ENCODE peak calls at places on chromosomes 12 and 14, in nine cellular contexts. One of them, this sample, is unnamed.

GRCh38 chr12:124852329-124852831 is 11.3 kb downstream of the SCARB1 start:
- DNase-seq in stomach: no peak
- DNase-seq in hepatocyte: peak; percentile 72
- DNase-seq in heart right ventricle: peak; percentile 62
- DNase-seq in Karpas-422: no peak
- DNase-seq in CD8-positive, alpha-beta memory T cell: no peak
- DNase-seq in iPS DF 6.9: no peak
- DNase-seq in GM12878: no peak
- DNase-seq in IMR-90: no peak
- DNase-seq in this sample: no peak

GRCh38 chr12:53048033-53048779 is 1.7 kb upstream of the TNS2 start:
- DNase-seq in iPS DF 6.9: no peak
- DNase-seq in IMR-90: no peak
- DNase-seq in CD8-positive, alpha-beta memory T cell: no peak
- DNase-seq in Karpas-422: no peak
- DNase-seq in hepatocyte: peak; percentile 55
- DNase-seq in heart right ventricle: peak; percentile 80
- DNase-seq in stomach: peak; percentile 76
- DNase-seq in GM12878: no peak
- DNase-seq in this sample: no peak

GRCh38 chr12:112116232-112117060 is 7.9 kb upstream of the NAA25 start:
- DNase-seq in hepatocyte: peak; percentile 86
- DNase-seq in stomach: peak; percentile 69
- DNase-seq in CD8-positive, alpha-beta memory T cell: no peak
- DNase-seq in IMR-90: peak; percentile 61
- DNase-seq in heart right ventricle: peak; percentile 73
- DNase-seq in iPS DF 6.9: no peak
- DNase-seq in Karpas-422: peak; percentile 67
- DNase-seq in GM12878: no peak
- DNase-seq in this sample: no peak

GRCh38 chr12:47896022-47896421 is 8.8 kb downstream of the VDR start:
- DNase-seq in stomach: no peak
- DNase-seq in heart right ventricle: no peak
- DNase-seq in IMR-90: no peak
- DNase-seq in GM12878: no peak
- DNase-seq in CD8-positive, alpha-beta memory T cell: no peak
- DNase-seq in Karpas-422: no peak
- DNase-seq in hepatocyte: no peak
- DNase-seq in iPS DF 6.9: no peak
- DNase-seq in this sample: no peak

GRCh38 chr12:27965411-27965810 is 7.1 kb downstream of the PTHLH start:
- DNase-seq in CD8-positive, alpha-beta memory T cell: no peak
- DNase-seq in IMR-90: peak; percentile 63
- DNase-seq in Karpas-422: no peak
- DNase-seq in heart right ventricle: no peak
- DNase-seq in hepatocyte: no peak
- DNase-seq in GM12878: no peak
- DNase-seq in iPS DF 6.9: no peak
- DNase-seq in stomach: no peak
- DNase-seq in this sample: no peak

GRCh38 chr12:131799828-131800593 is 28.2 kb upstream of the MMP17 start:
- DNase-seq in hepatocyte: no peak
- DNase-seq in GM12878: no peak
- DNase-seq in iPS DF 6.9: no peak
- DNase-seq in heart right ventricle: no peak
- DNase-seq in CD8-positive, alpha-beta memory T cell: no peak
- DNase-seq in Karpas-422: no peak
- DNase-seq in IMR-90: no peak
- DNase-seq in stomach: no peak
- DNase-seq in this sample: no peak

GRCh38 chr14:39946796-39947195 is 514.6 kb upstream of the FBXO33 start:
- DNase-seq in IMR-90: no peak
- DNase-seq in CD8-positive, alpha-beta memory T cell: no peak
- DNase-seq in Karpas-422: peak; percentile 24
- DNase-seq in stomach: no peak
- DNase-seq in hepatocyte: peak; percentile 13
- DNase-seq in GM12878: no peak
- DNase-seq in iPS DF 6.9: no peak
- DNase-seq in heart right ventricle: no peak
- DNase-seq in this sample: no peak

GRCh38 chr14:92734618-92735017 is 13.8 kb downstream of the LGMN start:
- DNase-seq in iPS DF 6.9: no peak
- DNase-seq in GM12878: no peak
- DNase-seq in stomach: no peak
- DNase-seq in CD8-positive, alpha-beta memory T cell: no peak
- DNase-seq in Karpas-422: no peak
- DNase-seq in hepatocyte: no peak
- DNase-seq in IMR-90: no peak
- DNase-seq in heart right ventricle: no peak
- DNase-seq in this sample: no peak

GRCh38 chr12:10540776-10541205 is 35.1 kb downstream of the EIF2S3B start:
- DNase-seq in heart right ventricle: no peak
- DNase-seq in Karpas-422: no peak
- DNase-seq in CD8-positive, alpha-beta memory T cell: peak; percentile 27
- DNase-seq in iPS DF 6.9: no peak
- DNase-seq in hepatocyte: no peak
- DNase-seq in stomach: no peak
- DNase-seq in IMR-90: no peak
- DNase-seq in GM12878: peak; percentile 79
- DNase-seq in this sample: no peak

GRCh38 chr12:15629108-15629507 is 160.1 kb downstream of the EPS8 start:
- DNase-seq in stomach: peak; percentile 28
- DNase-seq in CD8-positive, alpha-beta memory T cell: no peak
- DNase-seq in IMR-90: peak; percentile 98
- DNase-seq in heart right ventricle: peak; percentile 14
- DNase-seq in iPS DF 6.9: no peak
- DNase-seq in Karpas-422: peak; percentile 49
- DNase-seq in GM12878: peak; percentile 46
- DNase-seq in hepatocyte: peak; percentile 74
- DNase-seq in this sample: no peak

GRCh38 chr12:98295681-98296080 is 219.7 kb upstream of the TMPO start:
- DNase-seq in IMR-90: no peak
- DNase-seq in iPS DF 6.9: no peak
- DNase-seq in CD8-positive, alpha-beta memory T cell: no peak
- DNase-seq in hepatocyte: no peak
- DNase-seq in Karpas-422: no peak
- DNase-seq in stomach: no peak
- DNase-seq in GM12878: no peak
- DNase-seq in heart right ventricle: no peak
- DNase-seq in this sample: no peak

GRCh38 chr12:111519937-111520336 is 79.2 kb downstream of the ATXN2 start:
- DNase-seq in heart right ventricle: no peak
- DNase-seq in Karpas-422: no peak
- DNase-seq in CD8-positive, alpha-beta memory T cell: no peak
- DNase-seq in hepatocyte: no peak
- DNase-seq in GM12878: no peak
- DNase-seq in stomach: no peak
- DNase-seq in IMR-90: no peak
- DNase-seq in iPS DF 6.9: no peak
- DNase-seq in this sample: no peak

GRCh38 chr14:68564826-68565760 is 227.8 kb downstream of the ZFP36L1 start:
- DNase-seq in IMR-90: no peak
- DNase-seq in hepatocyte: no peak
- DNase-seq in Karpas-422: no peak
- DNase-seq in CD8-positive, alpha-beta memory T cell: no peak
- DNase-seq in iPS DF 6.9: no peak
- DNase-seq in heart right ventricle: no peak
- DNase-seq in stomach: no peak
- DNase-seq in GM12878: no peak
- DNase-seq in this sample: no peak

GRCh38 chr12:6370994-6371754 is 4.2 kb downstream of the SCNN1A start:
- DNase-seq in heart right ventricle: no peak
- DNase-seq in Karpas-422: no peak
- DNase-seq in CD8-positive, alpha-beta memory T cell: no peak
- DNase-seq in stomach: peak; percentile 66
- DNase-seq in IMR-90: peak; percentile 72
- DNase-seq in iPS DF 6.9: peak; percentile 82
- DNase-seq in hepatocyte: peak; percentile 91
- DNase-seq in GM12878: peak; percentile 34
- DNase-seq in this sample: no peak

GRCh38 chr14:74562515-74563232 is 49.4 kb downstream of the LTBP2 start:
- DNase-seq in iPS DF 6.9: no peak
- DNase-seq in heart right ventricle: no peak
- DNase-seq in stomach: no peak
- DNase-seq in IMR-90: peak; percentile 36
- DNase-seq in GM12878: no peak
- DNase-seq in Karpas-422: no peak
- DNase-seq in CD8-positive, alpha-beta memory T cell: no peak
- DNase-seq in hepatocyte: no peak
- DNase-seq in this sample: no peak

GRCh38 chr12:132292328-132293319 is 36.8 kb downstream of the GALNT9 start:
- DNase-seq in iPS DF 6.9: no peak
- DNase-seq in GM12878: no peak
- DNase-seq in IMR-90: no peak
- DNase-seq in heart right ventricle: peak; percentile 3
- DNase-seq in Karpas-422: no peak
- DNase-seq in hepatocyte: no peak
- DNase-seq in CD8-positive, alpha-beta memory T cell: no peak
- DNase-seq in stomach: no peak
- DNase-seq in this sample: no peak

GRCh38 chr14:20631023-20631820 is 10.3 kb downstream of the OR6S1 start:
- DNase-seq in CD8-positive, alpha-beta memory T cell: peak; percentile 60
- DNase-seq in IMR-90: peak; percentile 70
- DNase-seq in heart right ventricle: no peak
- DNase-seq in GM12878: no peak
- DNase-seq in Karpas-422: peak; percentile 85
- DNase-seq in iPS DF 6.9: no peak
- DNase-seq in hepatocyte: peak; percentile 72
- DNase-seq in stomach: peak; percentile 39
- DNase-seq in this sample: peak; percentile 41

GRCh38 chr12:188910-189621 is 24.9 kb downstream of the SLC6A12 start:
- DNase-seq in hepatocyte: peak; percentile 91
- DNase-seq in stomach: peak; percentile 57
- DNase-seq in GM12878: no peak
- DNase-seq in iPS DF 6.9: no peak
- DNase-seq in Karpas-422: no peak
- DNase-seq in heart right ventricle: peak; percentile 67
- DNase-seq in IMR-90: peak; percentile 45
- DNase-seq in CD8-positive, alpha-beta memory T cell: peak; percentile 4
- DNase-seq in this sample: no peak

GRCh38 chr12:94663077-94663476 is 12.7 kb upstream of the TMCC3 start:
- DNase-seq in hepatocyte: no peak
- DNase-seq in CD8-positive, alpha-beta memory T cell: no peak
- DNase-seq in GM12878: no peak
- DNase-seq in Karpas-422: no peak
- DNase-seq in heart right ventricle: no peak
- DNase-seq in IMR-90: no peak
- DNase-seq in stomach: no peak
- DNase-seq in iPS DF 6.9: no peak
- DNase-seq in this sample: no peak
- H3K27ac ChIP-seq in hepatocyte: no peak overlapping the region
- H3K27ac ChIP-seq in CD8-positive, alpha-beta memory T cell: no peak overlapping the region
- H3K27ac ChIP-seq in GM12878: no peak overlapping the region
- H3K27ac ChIP-seq in Karpas-422: no peak overlapping the region
- H3K27ac ChIP-seq in heart right ventricle: no peak overlapping the region
- H3K27ac ChIP-seq in IMR-90: no peak overlapping the region
- H3K27ac ChIP-seq in stomach: no peak overlapping the region
- H3K27ac ChIP-seq in iPS DF 6.9: no peak overlapping the region
- H3K27ac ChIP-seq in this sample: no peak overlapping the region

GRCh38 chr14:103007555-103007954 is 49.8 kb downstream of the CDC42BPB start:
- DNase-seq in Karpas-422: no peak
- DNase-seq in IMR-90: no peak
- DNase-seq in GM12878: no peak
- DNase-seq in stomach: no peak
- DNase-seq in CD8-positive, alpha-beta memory T cell: no peak
- DNase-seq in hepatocyte: no peak
- DNase-seq in heart right ventricle: peak; percentile 48
- DNase-seq in iPS DF 6.9: no peak
- DNase-seq in this sample: no peak
- H3K27ac ChIP-seq in Karpas-422: no peak overlapping the region
- H3K27ac ChIP-seq in IMR-90: no peak overlapping the region
- H3K27ac ChIP-seq in GM12878: no peak overlapping the region
- H3K27ac ChIP-seq in stomach: no peak overlapping the region
- H3K27ac ChIP-seq in CD8-positive, alpha-beta memory T cell: no peak overlapping the region
- H3K27ac ChIP-seq in hepatocyte: no peak overlapping the region
- H3K27ac ChIP-seq in heart right ventricle: peak overlapping the region; percentile 56
- H3K27ac ChIP-seq in iPS DF 6.9: no peak overlapping the region
- H3K27ac ChIP-seq in this sample: no peak overlapping the region

GRCh38 chr14:104752338-104752734 is 611 bp upstream of the SIVA1 start:
- DNase-seq in iPS DF 6.9: no peak
- DNase-seq in GM12878: no peak
- DNase-seq in hepatocyte: no peak
- DNase-seq in stomach: no peak
- DNase-seq in heart right ventricle: no peak
- DNase-seq in Karpas-422: no peak
- DNase-seq in IMR-90: no peak
- DNase-seq in CD8-positive, alpha-beta memory T cell: no peak
- DNase-seq in this sample: peak; percentile 8
- H3K27ac ChIP-seq in iPS DF 6.9: no peak overlapping the region
- H3K27ac ChIP-seq in GM12878: peak overlapping the region; percentile 82
- H3K27ac ChIP-seq in hepatocyte: peak overlapping the region; percentile 76
- H3K27ac ChIP-seq in stomach: peak overlapping the region; percentile 91
- H3K27ac ChIP-seq in heart right ventricle: peak overlapping the region; percentile 93
- H3K27ac ChIP-seq in Karpas-422: peak overlapping the region; percentile 51
- H3K27ac ChIP-seq in IMR-90: peak overlapping the region; percentile 54
- H3K27ac ChIP-seq in CD8-positive, alpha-beta memory T cell: peak overlapping the region; percentile 73
- H3K27ac ChIP-seq in this sample: peak overlapping the region; percentile 84

DNA sequence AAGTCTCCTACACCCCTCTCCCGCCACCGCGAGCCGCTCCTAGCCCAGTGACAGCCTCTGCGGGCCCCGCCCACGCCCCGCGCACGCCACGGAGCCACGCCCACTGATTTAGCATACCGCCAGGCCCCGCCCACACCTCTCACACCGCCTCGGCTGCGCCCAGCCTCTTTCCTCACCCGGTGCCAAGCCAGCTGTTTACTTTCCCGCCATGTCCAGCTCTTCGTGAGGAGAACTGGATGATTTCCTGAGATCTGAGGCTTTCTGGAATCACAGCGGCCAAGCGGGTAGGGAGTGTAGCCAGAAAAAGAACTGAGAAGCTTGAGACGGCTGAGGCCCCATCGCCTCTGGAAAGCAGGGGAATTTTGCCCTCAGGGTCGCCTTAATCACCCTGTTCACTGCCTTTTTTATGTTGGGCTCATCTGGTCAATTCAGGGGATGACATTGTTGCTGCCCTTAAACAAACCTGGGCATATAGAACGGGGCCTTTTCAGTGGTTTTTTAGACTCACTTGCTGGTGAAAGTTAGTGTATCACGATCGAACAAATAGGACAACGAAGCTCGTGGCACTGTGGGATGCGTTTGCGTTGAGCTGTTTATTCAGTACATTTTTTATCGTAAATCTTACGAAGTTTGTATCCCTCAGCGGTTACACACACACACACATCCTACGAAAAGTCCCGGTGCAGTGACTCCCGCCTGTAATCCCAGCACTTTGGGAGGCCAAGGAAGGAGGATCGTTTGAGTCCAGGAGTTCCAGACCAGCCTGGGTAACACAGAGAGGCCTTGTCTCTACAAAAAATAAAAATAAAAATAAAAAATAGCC is at the start of gene RNF212B:
- DNase-seq in CD8-positive, alpha-beta memory T cell: peak; percentile 46
- DNase-seq in IMR-90: peak; percentile 44
- DNase-seq in heart right ventricle: peak; percentile 91
- DNase-seq in hepatocyte: peak; percentile 97
- DNase-seq in Karpas-422: peak; percentile 89
- DNase-seq in GM12878: no peak
- DNase-seq in iPS DF 6.9: peak; percentile 75
- DNase-seq in stomach: peak; percentile 99
- DNase-seq in this sample: peak; percentile 51
- H3K27ac ChIP-seq in CD8-positive, alpha-beta memory T cell: no peak within 1 kb of the TSS
- H3K27ac ChIP-seq in IMR-90: no peak within 1 kb of the TSS
- H3K27ac ChIP-seq in heart right ventricle: no peak within 1 kb of the TSS
- H3K27ac ChIP-seq in hepatocyte: peak within 1 kb of the TSS; percentile 70
- H3K27ac ChIP-seq in Karpas-422: no peak within 1 kb of the TSS
- H3K27ac ChIP-seq in GM12878: no peak within 1 kb of the TSS
- H3K27ac ChIP-seq in iPS DF 6.9: no peak within 1 kb of the TSS
- H3K27ac ChIP-seq in stomach: peak within 1 kb of the TSS; percentile 72
- H3K27ac ChIP-seq in this sample: no peak within 1 kb of the TSS

GRCh38 chr12:56880416-56881035 is 53.7 kb downstream of the SDR9C7 start:
- DNase-seq in hepatocyte: no peak
- DNase-seq in iPS DF 6.9: no peak
- DNase-seq in Karpas-422: no peak
- DNase-seq in IMR-90: no peak
- DNase-seq in heart right ventricle: no peak
- DNase-seq in stomach: no peak
- DNase-seq in CD8-positive, alpha-beta memory T cell: no peak
- DNase-seq in GM12878: no peak
- DNase-seq in this sample: no peak
- H3K27ac ChIP-seq in hepatocyte: no peak overlapping the region
- H3K27ac ChIP-seq in iPS DF 6.9: no peak overlapping the region
- H3K27ac ChIP-seq in Karpas-422: no peak overlapping the region
- H3K27ac ChIP-seq in IMR-90: no peak overlapping the region
- H3K27ac ChIP-seq in heart right ventricle: no peak overlapping the region
- H3K27ac ChIP-seq in stomach: no peak overlapping the region
- H3K27ac ChIP-seq in CD8-positive, alpha-beta memory T cell: no peak overlapping the region
- H3K27ac ChIP-seq in GM12878: no peak overlapping the region
- H3K27ac ChIP-seq in this sample: no peak overlapping the region